ENCODE peak calls at places on chromosome 11, in eight cellular contexts. W is nucleus accumbens; E is AG04450; R is cardiac muscle cell; H is activated naive CD4-positive, alpha-beta T cell; I is effector memory CD8-positive, alpha-beta T cell; P is NCI-H1092 treated with DMSO at 0.1 percent for 48 hours; T is fibroblast of pulmonary artery. M is an unnamed sample.

GRCh38 chr11:124602751-124603150 is 8.5 kb upstream of the PANX3 start:
- DNase-seq in W (no peak), R (no peak), E (no peak), H (no peak), P (no peak), I (no peak), T (no peak), M (no peak)

GRCh38 chr11:96111308-96111707 is 187.4 kb upstream of the MTMR2 start:
- DNase-seq in P (no peak), E (no peak), W (no peak), T (no peak), H (no peak), R (no peak), I (no peak), M (no peak)

GRCh38 chr11:14067686-14068085 is 105.2 kb downstream of the SPON1 start:
- DNase-seq in E (no peak), W (no peak), R (no peak), T (no peak), P (no peak), H (no peak), I (no peak), M (no peak)

GRCh38 chr11:112961751-112962747 is 829 bp downstream of the NCAM1 start:
- DNase-seq in H (no peak), P (peak; percentile 86), T (no peak), R (peak; percentile 8), E (no peak), I (no peak), W (peak; percentile 56), M (peak; percentile 79)

GRCh38 chr11:67640021-67640757 is 626 bp upstream of the TBX10 start:
- DNase-seq in R (peak; percentile 68), E (no peak), P (peak; percentile 34), H (no peak), T (peak; percentile 52), W (peak; percentile 21), I (peak; percentile 56), M (peak; percentile 79)

GRCh38 chr11:79185351-79185750 is 255.5 kb downstream of the TENM4 start:
- DNase-seq in E (no peak), T (no peak), H (no peak), R (no peak), I (no peak), P (no peak), W (no peak), M (no peak)

GRCh38 chr11:20647976-20648565 is 21.3 kb upstream of the NELL1 start:
- DNase-seq in P (peak; percentile 78), I (peak; percentile 33), H (no peak), R (peak; percentile 63), E (peak; percentile 4), T (peak; percentile 62), W (no peak), M (peak; percentile 35)

GRCh38 chr11:83691387-83692088 is 405.4 kb upstream of the CCDC90B start:
- DNase-seq in P (no peak), W (no peak), I (no peak), H (no peak), T (peak; percentile 23), E (no peak), R (peak; percentile 71), M (no peak)

GRCh38 chr11:115447273-115447864 is 56.8 kb downstream of the CADM1 start:
- DNase-seq in T (no peak), E (no peak), I (no peak), R (no peak), P (no peak), H (no peak), W (no peak), M (no peak)

GRCh38 chr11:45551181-45551580 is 114.2 kb downstream of the CHST1 start:
- DNase-seq in W (no peak), R (no peak), P (no peak), H (no peak), I (no peak), T (no peak), E (no peak), M (no peak)

GRCh38 chr11:102485095-102485722 is 32.6 kb upstream of the TMEM123 start:
- DNase-seq in R (peak; percentile 60), P (no peak), E (no peak), I (no peak), T (peak; percentile 57), H (no peak), W (no peak), M (no peak)

M was measured in glutamatergic neuron.